ENCODE peak calls at places on chromosomes 7 and 10, in four cellular contexts. X is suprapubic skin, S is transverse colon, T is bronchial epithelial cell. Y is an unnamed sample.
A peak's percentile ranks its signal among the peaks of the same experiment; 100 is the strongest.

GRCh38 chr7:80858141-80858903 is 60.5 kb downstream of the SEMA3C start:
- DNase-seq in X (no peak), S (no peak), T (peak; percentile 49), Y (no peak)

GRCh38 chr7:29957921-29958320 is 31.7 kb downstream of the SCRN1 start:
- DNase-seq in X (no peak), S (no peak), T (no peak), Y (no peak)

GRCh38 chr7:65444211-65444842 is 70.7 kb downstream of the ZNF92 start:
- DNase-seq in S (no peak), X (no peak), T (no peak), Y (no peak)

GRCh38 chr7:46881507-46882127 is 700.3 kb downstream of the TNS3 start:
- DNase-seq in T (peak; percentile 68), S (no peak), X (no peak), Y (no peak)

GRCh38 chr10:8213735-8214134 is 159.2 kb downstream of the GATA3 start:
- DNase-seq in T (no peak), X (no peak), S (no peak), Y (no peak)

GRCh38 chr10:45555789-45556188 is 116.8 kb downstream of the ZFAND4 start:
- DNase-seq in T (peak; percentile 25), S (no peak), X (no peak), Y (no peak)

GRCh38 chr10:31158000-31158658 is 126.5 kb upstream of the ZNF438 start:
- DNase-seq in S (no peak), X (no peak), T (no peak), Y (no peak)

GRCh38 chr7:150902078-150903033 is 50.0 kb downstream of the AOC1 start:
- DNase-seq in S (peak; percentile 67), X (no peak), T (no peak), Y (no peak)

GRCh38 chr10:96261132-96261531 is 10.2 kb downstream of the BLNK start:
- DNase-seq in X (no peak), T (no peak), S (no peak), Y (no peak)

GRCh38 chr7:96303686-96304443 is 18.0 kb downstream of the SLC25A13 start:
- DNase-seq in X (no peak), S (no peak), T (peak; percentile 68), Y (no peak)

GRCh38 chr10:89867964-89868363 is 166.6 kb downstream of the KIF20B start:
- DNase-seq in S (no peak), T (peak; percentile 80), X (no peak), Y (no peak)

GRCh38 chr7:85829817-85830432 is 643.1 kb upstream of the SEMA3D start:
- DNase-seq in S (no peak), X (no peak), T (peak; percentile 11), Y (peak; percentile 64)

GRCh38 chr10:30600005-30600404 is 29.5 kb downstream of the LYZL2 start:
- DNase-seq in T (no peak), S (no peak), X (no peak), Y (peak; percentile 80)

GRCh38 chr7:771241-772004 is 44.3 kb upstream of the PRKAR1B start:
- DNase-seq in T (no peak), X (no peak), S (peak; percentile 69), Y (no peak)

GRCh38 chr7:151727579-151728285 is 149.2 kb downstream of the PRKAG2 start:
- DNase-seq in S (peak; percentile 66), T (peak; percentile 98), X (peak; percentile 95), Y (peak; percentile 97)

GRCh38 chr7:542935-543789 is 23.5 kb upstream of the PDGFA start:
- DNase-seq in X (no peak), S (no peak), T (peak; percentile 64), Y (no peak)

GRCh38 chr10:104614245-104614831 is 26.8 kb upstream of the SORCS3 start:
- DNase-seq in S (no peak), X (no peak), T (peak; percentile 25), Y (peak; percentile 74)

GRCh38 chr10:61016007-61016406 is 72.0 kb upstream of the RHOBTB1 start:
- DNase-seq in T (no peak), X (no peak), S (no peak), Y (no peak)

GRCh38 chr7:791481-791880 is 40.8 kb upstream of the SUN1 start:
- DNase-seq in S (no peak), T (no peak), X (no peak), Y (no peak)

GRCh38 chr7:99380823-99381663 is 6.5 kb downstream of the ARPC1B start:
- DNase-seq in X (no peak), T (no peak), S (peak; percentile 57), Y (peak; percentile 59)

GRCh38 chr7:120055300-120055699 is 217.7 kb upstream of the KCND2 start:
- DNase-seq in T (peak; percentile 93), S (no peak), X (no peak), Y (no peak)

GRCh38 chr10:23368816-23369640 is 24.4 kb upstream of the C10orf67 start:
- DNase-seq in S (no peak), T (no peak), X (no peak), Y (no peak)

GRCh38 chr7:39609084-39609461 is 14.3 kb upstream of the RALA start:
- DNase-seq in T (peak; percentile 82), X (no peak), S (no peak), Y (no peak)

GRCh38 chr7:92657391-92657790 is 67.2 kb upstream of the FAM133B start:
- DNase-seq in X (no peak), T (no peak), S (no peak), Y (no peak)

GRCh38 chr7:151859111-151859947 is 17.6 kb downstream of the PRKAG2 start:
- DNase-seq in X (no peak), T (no peak), S (no peak), Y (no peak)

GRCh38 chr10:34687434-34688205 is 127.5 kb downstream of the PARD3 start:
- DNase-seq in X (no peak), S (no peak), T (peak; percentile 40), Y (peak; percentile 37)

GRCh38 chr10:943334-944033 is 12.0 kb upstream of the LARP4B start:
- DNase-seq in S (no peak), T (no peak), X (no peak), Y (no peak)

GRCh38 chr10:17989908-17990767 is 38.4 kb downstream of the SLC39A12 start:
- DNase-seq in T (peak; percentile 87), S (no peak), X (no peak), Y (peak; percentile 74)

GRCh38 chr7:27191081-27191715 is 6.2 kb upstream of the HOXA11 start:
- DNase-seq in T (no peak), X (peak; percentile 63), S (peak; percentile 19), Y (no peak)

GRCh38 chr10:133162178-133162909 is 2.3 kb downstream of the KNDC1 start:
- DNase-seq in X (no peak), S (no peak), T (no peak), Y (no peak)

GRCh38 chr10:18144928-18145327 is 4.7 kb downstream of the CACNB2 start:
- DNase-seq in S (peak; percentile 44), T (peak; percentile 7), X (no peak), Y (no peak)

GRCh38 chr10:91022390-91022789 is 101.5 kb upstream of the ANKRD1 start:
- DNase-seq in T (no peak), S (no peak), X (no peak), Y (no peak)

GRCh38 chr7:36215017-36215621 is 62.1 kb downstream of the EEPD1 start:
- DNase-seq in X (no peak), S (no peak), T (no peak), Y (no peak)

GRCh38 chr10:55163388-55163972 is 362.4 kb upstream of the PCDH15 start:
- DNase-seq in X (no peak), T (no peak), S (no peak), Y (no peak)
- H3K4me3 ChIP-seq in X (no peak overlapping the region), T (no peak overlapping the region), S (no peak overlapping the region), Y (no peak overlapping the region)

DNA sequence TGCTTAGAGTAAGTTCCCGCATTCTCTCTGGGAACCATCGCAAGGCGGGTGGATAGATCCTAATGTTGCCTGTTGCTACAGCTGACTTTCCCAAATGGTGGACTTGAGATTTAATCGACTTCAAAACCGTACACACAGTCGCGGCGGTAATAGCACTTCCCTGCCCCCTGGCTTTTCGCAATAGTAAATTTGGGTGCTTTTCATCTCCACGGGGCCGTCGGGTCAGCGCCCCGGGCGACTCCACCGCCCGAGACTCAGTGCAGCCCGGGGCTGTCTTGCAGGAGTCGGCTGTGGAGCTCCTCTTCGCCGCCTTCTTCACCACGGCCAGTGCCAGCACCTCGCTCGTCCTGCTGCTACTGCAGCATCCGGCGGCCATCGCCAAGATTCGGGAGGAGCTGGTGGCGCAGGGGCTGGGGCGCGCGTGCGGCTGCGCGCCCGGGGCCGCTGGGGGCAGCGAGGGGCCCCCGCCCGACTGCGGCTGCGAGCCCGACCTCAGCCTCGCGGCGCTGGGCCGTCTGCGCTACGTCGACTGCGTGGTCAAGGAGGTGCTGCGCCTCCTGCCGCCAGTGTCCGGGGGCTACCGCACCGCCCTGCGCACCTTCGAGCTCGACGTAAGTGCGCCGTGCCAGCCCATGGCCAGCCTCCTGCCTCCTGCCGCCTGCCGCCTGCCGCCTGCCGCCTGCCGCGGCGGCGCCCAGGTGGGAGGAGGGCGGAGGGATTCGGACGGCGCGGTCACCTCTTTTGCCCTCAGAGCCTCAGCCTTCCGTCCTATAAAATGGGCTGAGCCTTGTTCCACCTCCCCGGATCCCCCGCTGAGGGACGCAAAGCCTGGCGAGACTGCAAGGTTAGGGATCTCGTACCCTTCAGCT is 5.3 kb downstream of the CYP26C1 start:
- DNase-seq in S (no peak), X (no peak), T (no peak), Y (no peak)
- H3K27me3 ChIP-seq in S (peaks cover 100% of the 10 kb centered on the region), X (peaks cover 100% of the 10 kb centered on the region), T (peaks cover 84% of the 10 kb centered on the region), Y (no peaks in the 10 kb centered on the region)

DNA sequence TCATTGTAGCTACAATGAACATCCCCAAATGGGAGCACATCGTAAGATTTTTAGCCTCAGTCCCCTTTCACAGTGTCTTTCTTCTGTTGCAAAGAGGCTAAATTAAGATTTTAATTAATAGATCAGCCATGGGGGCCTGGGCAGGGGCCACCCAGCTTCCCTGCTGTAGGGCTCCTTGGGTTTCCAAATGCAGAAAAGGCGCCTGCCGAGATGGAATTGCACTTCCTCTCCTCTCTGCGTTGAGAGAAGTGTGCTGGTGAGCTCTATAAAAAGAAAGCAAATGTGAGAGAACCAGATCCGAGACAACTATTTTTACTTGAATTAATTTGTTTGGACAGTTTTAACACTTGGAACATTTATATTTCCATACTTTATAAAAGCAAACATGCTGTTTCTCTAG is 998.2 kb downstream of the LRMDA start:
- DNase-seq in T (no peak), S (no peak), X (no peak), Y (no peak)
- H3K4me3 ChIP-seq in T (no peak overlapping the region), S (no peak overlapping the region), X (no peak overlapping the region), Y (no peak overlapping the region)

GRCh38 chr10:71634531-71635164 is 84.9 kb downstream of the C10orf105 start:
- DNase-seq in T (no peak), S (peak; percentile 60), X (no peak), Y (no peak)
- H3K27me3 ChIP-seq in T (peaks cover 1% of the 10 kb centered on the region), S (no peaks in the 10 kb centered on the region), X (no peaks in the 10 kb centered on the region), Y (no peaks in the 10 kb centered on the region)

GRCh38 chr10:69801094-69801433 is 642 bp upstream of the COL13A1 start:
- DNase-seq in S (peak; percentile 55), T (peak; percentile 61), X (no peak), Y (peak; percentile 77)
- H3K4me3 ChIP-seq in S (no peak overlapping the region), T (peak overlapping the region; percentile 41), X (peak overlapping the region; percentile 62), Y (no peak overlapping the region)

GRCh38 chr10:43689618-43689954 is 40.9 kb upstream of the ZNF32 start:
- DNase-seq in T (no peak), S (peak; percentile 61), X (peak; percentile 83), Y (no peak)
- H3K27me3 ChIP-seq in T (no peaks in the 10 kb centered on the region), S (no peaks in the 10 kb centered on the region), X (no peaks in the 10 kb centered on the region), Y (no peaks in the 10 kb centered on the region)

DNA sequence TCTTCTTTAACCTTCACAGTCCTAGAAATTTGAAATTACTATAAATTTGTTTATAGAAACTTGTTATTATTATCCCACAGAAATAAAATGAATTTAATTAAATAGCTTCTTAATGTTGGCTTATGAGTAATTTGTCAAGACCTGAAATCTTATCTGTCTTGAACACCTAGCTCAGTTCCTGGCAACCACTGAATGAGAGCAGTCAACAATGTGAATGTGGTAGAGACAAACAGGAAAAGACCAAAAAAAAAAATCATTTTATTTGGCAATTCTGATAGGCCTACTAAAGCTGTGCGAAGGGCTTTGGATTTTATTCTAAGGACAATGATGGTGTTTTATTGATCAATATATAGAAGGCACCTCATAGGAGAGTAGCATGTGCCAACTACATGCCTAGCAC is 127.7 kb upstream of the RSU1 start:
- DNase-seq in S (no peak), X (no peak), T (no peak), Y (no peak)
- H3K4me3 ChIP-seq in S (no peak overlapping the region), X (no peak overlapping the region), T (no peak overlapping the region), Y (no peak overlapping the region)